ENCODE peak calls at places on chromosomes 16 and 17, in six cellular contexts. One of them, this sample, is unnamed.

GRCh38 chr17:42779304-42779941 is 987 bp upstream of the WNK4 start:
- DNase-seq in H1: no peak
- DNase-seq in WTC11: no peak
- DNase-seq in HepG2: no peak
- DNase-seq in A549: no peak
- DNase-seq in K562: no peak
- DNase-seq in this sample: no peak

GRCh38 chr17:50451943-50452626 is 16.6 kb downstream of the CHAD start:
- DNase-seq in H1: no peak
- DNase-seq in WTC11: no peak
- DNase-seq in HepG2: no peak
- DNase-seq in A549: no peak
- DNase-seq in K562: no peak
- DNase-seq in this sample: no peak

GRCh38 chr16:66273644-66274334 is 92.7 kb upstream of the CDH5 start:
- DNase-seq in H1: peak; percentile 61
- DNase-seq in WTC11: peak; percentile 49
- DNase-seq in HepG2: no peak
- DNase-seq in A549: peak; percentile 16
- DNase-seq in K562: no peak
- DNase-seq in this sample: no peak

GRCh38 chr16:87653234-87653633 is 50.9 kb downstream of the JPH3 start:
- DNase-seq in H1: no peak
- DNase-seq in WTC11: no peak
- DNase-seq in HepG2: peak; percentile 38
- DNase-seq in A549: peak; percentile 33
- DNase-seq in K562: peak; percentile 61
- DNase-seq in this sample: no peak

GRCh38 chr17:77875051-77875780 is 83.3 kb upstream of the TNRC6C start:
- DNase-seq in H1: no peak
- DNase-seq in WTC11: no peak
- DNase-seq in HepG2: no peak
- DNase-seq in A549: no peak
- DNase-seq in K562: no peak
- DNase-seq in this sample: no peak

GRCh38 chr17:77492446-77493237 is 351.9 kb downstream of the SEC14L1 start:
- DNase-seq in H1: no peak
- DNase-seq in WTC11: peak; percentile 12
- DNase-seq in HepG2: no peak
- DNase-seq in A549: no peak
- DNase-seq in K562: no peak
- DNase-seq in this sample: no peak

GRCh38 chr16:57304169-57305061 is 19.9 kb upstream of the PLLP start:
- DNase-seq in H1: no peak
- DNase-seq in WTC11: no peak
- DNase-seq in HepG2: peak; percentile 99
- DNase-seq in A549: peak; percentile 90
- DNase-seq in K562: no peak
- DNase-seq in this sample: peak; percentile 67

GRCh38 chr17:8940866-8941471 is 24.5 kb downstream of the PIK3R5 start:
- DNase-seq in H1: no peak
- DNase-seq in WTC11: no peak
- DNase-seq in HepG2: no peak
- DNase-seq in A549: no peak
- DNase-seq in K562: no peak
- DNase-seq in this sample: no peak

GRCh38 chr16:57828272-57829161 is 26.2 kb upstream of the KIFC3 start:
- DNase-seq in H1: no peak
- DNase-seq in WTC11: no peak
- DNase-seq in HepG2: no peak
- DNase-seq in A549: no peak
- DNase-seq in K562: peak; percentile 47
- DNase-seq in this sample: no peak

GRCh38 chr16:19559242-19559910 is 3.9 kb downstream of the VPS35L start:
- DNase-seq in H1: peak; percentile 46
- DNase-seq in WTC11: no peak
- DNase-seq in HepG2: peak; percentile 58
- DNase-seq in A549: peak; percentile 67
- DNase-seq in K562: peak; percentile 35
- DNase-seq in this sample: peak; percentile 59

GRCh38 chr16:31269541-31269940 is 9.8 kb downstream of the ITGAM start:
- DNase-seq in H1: no peak
- DNase-seq in WTC11: no peak
- DNase-seq in HepG2: no peak
- DNase-seq in A549: no peak
- DNase-seq in K562: no peak
- DNase-seq in this sample: no peak

GRCh38 chr16:78383118-78383517 is 283.7 kb downstream of the WWOX start:
- DNase-seq in H1: no peak
- DNase-seq in WTC11: no peak
- DNase-seq in HepG2: no peak
- DNase-seq in A549: no peak
- DNase-seq in K562: no peak
- DNase-seq in this sample: no peak
- TF ChIP-seq JUN in H1: no peak
- TF ChIP-seq JUN in WTC11: no peak
- TF ChIP-seq JUN in HepG2: no peak
- TF ChIP-seq JUN in A549: no peak
- TF ChIP-seq JUN in K562: no peak
- TF ChIP-seq JUN in this sample: no peak

GRCh38 chr17:81040791-81041337 is 5.9 kb downstream of the BAIAP2 start:
- DNase-seq in H1: peak; percentile 78
- DNase-seq in WTC11: peak; percentile 72
- DNase-seq in HepG2: peak; percentile 37
- DNase-seq in A549: peak; percentile 45
- DNase-seq in K562: peak; percentile 65
- DNase-seq in this sample: no peak
- TF ChIP-seq MAX in H1: no peak
- TF ChIP-seq MAX in WTC11: no peak
- TF ChIP-seq MAX in HepG2: no peak
- TF ChIP-seq MAX in A549: no peak
- TF ChIP-seq MAX in K562: peak; percentile 39
- TF ChIP-seq MAX in this sample: no peak

DNA sequence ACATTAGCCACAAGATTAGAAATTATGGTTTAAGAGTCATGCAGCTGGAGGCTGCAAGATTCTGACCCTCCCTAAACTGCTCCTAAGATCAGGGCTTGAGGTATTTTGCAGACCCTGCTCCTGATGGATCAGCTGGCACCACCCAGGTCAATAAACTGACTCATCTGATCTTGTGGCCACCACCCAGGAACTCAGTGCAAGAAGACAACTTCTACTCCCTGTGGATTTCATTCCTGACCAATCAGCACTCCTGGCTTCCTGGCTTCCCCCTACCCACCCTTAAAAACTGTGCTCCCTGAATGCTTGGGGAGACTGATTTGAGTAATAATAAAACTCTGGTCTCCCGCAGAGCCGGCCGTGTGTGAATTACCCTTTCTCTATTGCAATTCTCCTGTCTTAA is 25.0 kb upstream of the MILR1 start:
- DNase-seq in H1: no peak
- DNase-seq in WTC11: no peak
- DNase-seq in HepG2: no peak
- DNase-seq in A549: no peak
- DNase-seq in K562: no peak
- DNase-seq in this sample: no peak
- TF ChIP-seq JUN in H1: no peak
- TF ChIP-seq JUN in WTC11: no peak
- TF ChIP-seq JUN in HepG2: no peak
- TF ChIP-seq JUN in A549: no peak
- TF ChIP-seq JUN in K562: no peak
- TF ChIP-seq JUN in this sample: no peak

GRCh38 chr17:31446195-31446967 is 54.9 kb downstream of the RAB11FIP4 start:
- DNase-seq in H1: no peak
- DNase-seq in WTC11: no peak
- DNase-seq in HepG2: no peak
- DNase-seq in A549: peak; percentile 29
- DNase-seq in K562: no peak
- DNase-seq in this sample: no peak

GRCh38 chr17:31442860-31443259 is 51.4 kb downstream of the RAB11FIP4 start:
- DNase-seq in H1: no peak
- DNase-seq in WTC11: no peak
- DNase-seq in HepG2: no peak
- DNase-seq in A549: no peak
- DNase-seq in K562: no peak
- DNase-seq in this sample: no peak

GRCh38 chr17:31442276-31442675 is 50.8 kb downstream of the RAB11FIP4 start:
- DNase-seq in H1: no peak
- DNase-seq in WTC11: no peak
- DNase-seq in HepG2: no peak
- DNase-seq in A549: no peak
- DNase-seq in K562: no peak
- DNase-seq in this sample: no peak

GRCh38 chr17:31443386-31443785 is 51.9 kb downstream of the RAB11FIP4 start:
- DNase-seq in H1: no peak
- DNase-seq in WTC11: no peak
- DNase-seq in HepG2: no peak
- DNase-seq in A549: no peak
- DNase-seq in K562: no peak
- DNase-seq in this sample: no peak

DNA sequence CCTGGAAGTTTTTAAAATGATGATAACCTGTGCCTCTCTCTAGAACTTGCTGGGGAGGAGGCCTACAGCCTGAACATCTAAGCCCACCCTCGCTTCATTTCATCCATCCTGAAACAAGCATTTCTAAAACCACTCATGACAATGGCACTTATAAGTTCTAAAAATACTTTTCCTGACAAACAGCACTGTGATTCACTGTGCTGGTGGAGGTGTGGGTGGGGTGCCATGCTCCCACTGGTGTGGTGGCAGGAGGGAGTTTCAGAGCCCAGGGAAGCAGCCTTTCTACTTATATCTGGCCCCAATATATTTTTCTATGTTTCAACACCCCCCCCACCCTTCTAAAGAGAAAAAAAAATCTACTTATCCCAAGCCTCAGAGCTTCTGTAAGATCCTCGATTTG is 52.6 kb downstream of the RAB11FIP4 start:
- DNase-seq in H1: no peak
- DNase-seq in WTC11: no peak
- DNase-seq in HepG2: no peak
- DNase-seq in A549: no peak
- DNase-seq in K562: no peak
- DNase-seq in this sample: no peak
- TF ChIP-seq MAX in H1: no peak
- TF ChIP-seq MAX in WTC11: no peak
- TF ChIP-seq MAX in HepG2: no peak
- TF ChIP-seq MAX in A549: no peak
- TF ChIP-seq MAX in K562: no peak
- TF ChIP-seq MAX in this sample: no peak

GRCh38 chr17:40422990-40423611 is 5.4 kb upstream of the TOP2A start:
- DNase-seq in H1: peak; percentile 73
- DNase-seq in WTC11: peak; percentile 67
- DNase-seq in HepG2: no peak
- DNase-seq in A549: peak; percentile 64
- DNase-seq in K562: peak; percentile 54
- DNase-seq in this sample: no peak

GRCh38 chr17:40431231-40431602 is 12.0 kb upstream of the IGFBP4 start:
- DNase-seq in H1: no peak
- DNase-seq in WTC11: no peak
- DNase-seq in HepG2: no peak
- DNase-seq in A549: no peak
- DNase-seq in K562: no peak
- DNase-seq in this sample: no peak

GRCh38 chr17:40430272-40431230 is 12.7 kb upstream of the IGFBP4 start:
- DNase-seq in H1: no peak
- DNase-seq in WTC11: no peak
- DNase-seq in HepG2: no peak
- DNase-seq in A549: no peak
- DNase-seq in K562: no peak
- DNase-seq in this sample: no peak

GRCh38 chr17:40425741-40426140 is 8.0 kb upstream of the TOP2A start:
- DNase-seq in H1: no peak
- DNase-seq in WTC11: no peak
- DNase-seq in HepG2: no peak
- DNase-seq in A549: no peak
- DNase-seq in K562: no peak
- DNase-seq in this sample: no peak

DNA sequence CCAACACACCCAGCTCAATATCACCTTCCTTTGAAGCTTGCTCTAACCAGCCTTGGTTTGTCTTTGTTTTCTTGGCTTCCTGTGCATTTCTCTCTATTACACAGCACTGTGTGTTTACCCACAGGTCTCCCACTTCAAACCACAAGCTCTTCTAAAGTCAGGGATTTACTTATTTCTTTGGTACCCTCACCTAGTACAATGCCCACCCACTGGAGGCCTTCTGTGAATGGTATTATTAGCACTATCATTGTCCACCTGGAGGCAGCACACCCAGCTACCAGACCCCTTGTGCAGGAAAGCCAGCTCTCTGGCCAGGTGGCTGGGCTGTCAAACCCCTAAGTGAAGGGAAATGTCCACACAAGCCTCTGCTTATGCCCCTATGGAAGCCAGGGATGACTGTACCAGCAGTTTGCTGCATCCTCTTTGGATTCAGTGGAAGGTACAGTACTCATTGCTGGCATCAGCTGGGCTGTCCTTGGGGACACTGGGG is 9.4 kb upstream of the TOP2A start:
- DNase-seq in H1: peak; percentile 40
- DNase-seq in WTC11: no peak
- DNase-seq in HepG2: no peak
- DNase-seq in A549: no peak
- DNase-seq in K562: no peak
- DNase-seq in this sample: no peak
- TF ChIP-seq JUN in H1: no peak
- TF ChIP-seq JUN in WTC11: no peak
- TF ChIP-seq JUN in HepG2: no peak
- TF ChIP-seq JUN in A549: no peak
- TF ChIP-seq JUN in K562: no peak
- TF ChIP-seq JUN in this sample: no peak

GRCh38 chr16:84883301-84883700 is 63.5 kb downstream of the CRISPLD2 start:
- DNase-seq in H1: no peak
- DNase-seq in WTC11: peak; percentile 24
- DNase-seq in HepG2: no peak
- DNase-seq in A549: no peak
- DNase-seq in K562: no peak
- DNase-seq in this sample: no peak
- TF ChIP-seq MAX in H1: no peak
- TF ChIP-seq MAX in WTC11: no peak
- TF ChIP-seq MAX in HepG2: no peak
- TF ChIP-seq MAX in A549: no peak
- TF ChIP-seq MAX in K562: no peak
- TF ChIP-seq MAX in this sample: no peak

This sample was measured in endothelial cell of umbilical vein.